ENCODE peak calls at places on chromosomes 13 and 19, in eight cellular contexts. K is A549, O is psoas muscle, P is fibroblast of the aortic adventitia, L is colonic mucosa, M is IMR-90, H is PC-3, N is fibroblast of mammary gland. J is an unnamed sample.

GRCh38 chr19:54461201-54462071 is 2.1 kb downstream of the LENG9 start:
- DNase-seq in O (peak), K (no peak), H (no peak), N (no peak), M (peak), L (peak), P (no peak), J (no peak)

GRCh38 chr19:53311044-53311443 is 22.5 kb upstream of the ZNF845 start:
- DNase-seq in K (no peak), M (no peak), H (no peak), O (no peak), L (no peak), P (no peak), N (no peak), J (no peak)

GRCh38 chr13:35984776-35985453 is 146.3 kb downstream of the DCLK1 start:
- DNase-seq in O (no peak), L (no peak), K (no peak), N (no peak), P (no peak), M (no peak), H (no peak), J (no peak)

GRCh38 chr19:2603320-2603719 is 99.2 kb downstream of the GNG7 start:
- DNase-seq in P (peak), O (peak), M (no peak), H (no peak), L (no peak), K (no peak), N (peak), J (peak)

GRCh38 chr13:71320452-71320851 is 546.6 kb downstream of the DACH1 start:
- DNase-seq in L (peak), K (peak), O (no peak), P (no peak), M (peak), H (peak), N (peak), J (peak)

GRCh38 chr19:52345162-52345561 is 9.1 kb downstream of the ZNF610 start:
- DNase-seq in N (no peak), P (no peak), K (no peak), M (no peak), L (no peak), H (no peak), O (no peak), J (no peak)

GRCh38 chr19:41367848-41368301 is 3.9 kb upstream of the B9D2 start:
- DNase-seq in L (no peak), M (peak), K (peak), P (peak), O (no peak), N (peak), H (peak), J (peak)

GRCh38 chr19:54107876-54108490 is 5.3 kb downstream of the NDUFA3 start:
- DNase-seq in N (no peak), L (no peak), K (no peak), P (no peak), O (no peak), H (no peak), M (no peak), J (no peak)

GRCh38 chr13:51154029-51154555 is 43.0 kb upstream of the C13orf42 start:
- DNase-seq in O (no peak), H (no peak), K (no peak), N (peak), L (no peak), P (peak), M (peak), J (peak)

GRCh38 chr19:42074513-42075363 is 1.2 kb upstream of the ZNF574 start:
- DNase-seq in L (peak), P (no peak), M (no peak), H (no peak), N (peak), O (no peak), K (peak), J (no peak)

GRCh38 chr13:70729369-70729768 is 621.1 kb upstream of the KLHL1 start:
- DNase-seq in H (no peak), L (no peak), P (no peak), O (no peak), M (no peak), K (no peak), N (no peak), J (no peak)

GRCh38 chr13:68232351-68233130 is 1002.4 kb upstream of the PCDH9 start:
- DNase-seq in K (no peak), P (no peak), M (no peak), N (no peak), L (no peak), O (no peak), H (no peak), J (peak)

GRCh38 chr19:48961673-48962028 is 3.5 kb upstream of the FTL start:
- DNase-seq in M (no peak), H (no peak), O (no peak), L (no peak), P (no peak), N (no peak), K (no peak), J (no peak)

GRCh38 chr13:95509521-95510315 is 42.8 kb upstream of the CLDN10 start:
- DNase-seq in L (no peak), M (peak), P (peak), H (peak), K (no peak), N (peak), O (no peak), J (peak)

GRCh38 chr19:39843919-39844793 is 2.0 kb downstream of the FBL start:
- DNase-seq in K (peak), L (no peak), M (peak), O (no peak), P (peak), H (peak), N (peak), J (peak)

GRCh38 chr13:34462843-34463242 is 479.2 kb upstream of the NBEA start:
- DNase-seq in P (peak), H (peak), L (no peak), N (peak), O (no peak), M (peak), K (peak), J (peak)

GRCh38 chr19:50178859-50179537 is 15.9 kb upstream of the IZUMO2 start:
- DNase-seq in N (peak), K (no peak), H (peak), O (no peak), L (no peak), P (no peak), M (no peak), J (no peak)

GRCh38 chr19:5397804-5398692 is 57.2 kb upstream of the ZNRF4 start:
- DNase-seq in O (no peak), M (no peak), N (no peak), H (peak), K (peak), P (no peak), L (no peak), J (no peak)

GRCh38 chr13:89465366-89465765 is 1794.2 kb downstream of the SLITRK5 start:
- DNase-seq in N (peak), L (no peak), P (no peak), K (no peak), O (no peak), M (no peak), H (no peak), J (peak)

GRCh38 chr13:108086678-108087077 is 128.7 kb downstream of the LIG4 start:
- DNase-seq in N (no peak), H (peak), P (no peak), L (no peak), M (peak), K (peak), O (no peak), J (peak)

GRCh38 chr19:41295506-41295905 is 14.5 kb upstream of the CCDC97 start:
- DNase-seq in O (no peak), M (no peak), L (no peak), P (no peak), H (no peak), N (no peak), K (no peak), J (no peak)

GRCh38 chr19:31548941-31549340 is 199.7 kb upstream of the TSHZ3 start:
- DNase-seq in K (peak), O (no peak), P (peak), H (no peak), M (peak), L (no peak), N (peak), J (peak)

GRCh38 chr19:13600802-13601201 is 94.5 kb upstream of the CACNA1A start:
- DNase-seq in M (no peak), H (no peak), K (no peak), O (no peak), N (no peak), P (no peak), L (no peak), J (no peak)
- H3K4me3 ChIP-seq in M (no peak), H (no peak), K (no peak), O (no peak), N (no peak), P (no peak), L (no peak), J (no peak)

DNA sequence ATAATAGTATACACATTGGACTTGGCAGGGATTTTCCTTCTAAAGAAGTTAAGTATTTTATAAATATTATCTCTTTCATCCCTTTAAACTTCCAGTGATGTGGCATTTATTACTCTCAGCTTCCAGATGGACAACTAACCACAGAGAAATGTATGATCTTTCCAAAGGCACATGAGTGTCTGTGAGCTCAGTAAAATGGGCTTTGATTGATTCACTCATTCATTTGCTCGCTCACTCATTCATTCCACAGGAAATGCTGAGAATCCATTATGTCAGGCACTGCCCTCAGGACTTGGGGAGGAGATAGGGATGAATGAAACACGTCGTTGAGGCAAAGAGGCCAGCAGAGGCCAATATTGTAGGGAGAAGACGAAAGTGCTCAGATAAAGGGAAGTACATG is 359.4 kb downstream of the EFNB2 start:
- DNase-seq in L (no peak), N (peak), O (no peak), M (peak), P (no peak), K (no peak), H (no peak), J (peak)
- TF ChIP-seq CTCF in L (no peak), N (no peak), O (no peak), M (no peak), P (no peak), K (no peak), H (no peak), J (no peak)

GRCh38 chr13:24360106-24360505 is 50.7 kb downstream of the C1QTNF9 start:
- DNase-seq in L (no peak), M (no peak), K (no peak), N (no peak), H (no peak), O (no peak), P (no peak), J (no peak)

GRCh38 chr13:24361138-24361537 is 51.8 kb downstream of the C1QTNF9 start:
- DNase-seq in K (no peak), L (peak), H (no peak), M (no peak), O (no peak), P (no peak), N (no peak), J (no peak)

GRCh38 chr13:24365191-24365590 is 55.8 kb downstream of the C1QTNF9 start:
- DNase-seq in M (no peak), L (no peak), P (no peak), O (no peak), H (no peak), K (no peak), N (no peak), J (no peak)

GRCh38 chr13:24362435-24362951 is 53.1 kb downstream of the C1QTNF9 start:
- DNase-seq in L (no peak), K (no peak), M (no peak), N (no peak), H (no peak), O (no peak), P (no peak), J (no peak)

DNA sequence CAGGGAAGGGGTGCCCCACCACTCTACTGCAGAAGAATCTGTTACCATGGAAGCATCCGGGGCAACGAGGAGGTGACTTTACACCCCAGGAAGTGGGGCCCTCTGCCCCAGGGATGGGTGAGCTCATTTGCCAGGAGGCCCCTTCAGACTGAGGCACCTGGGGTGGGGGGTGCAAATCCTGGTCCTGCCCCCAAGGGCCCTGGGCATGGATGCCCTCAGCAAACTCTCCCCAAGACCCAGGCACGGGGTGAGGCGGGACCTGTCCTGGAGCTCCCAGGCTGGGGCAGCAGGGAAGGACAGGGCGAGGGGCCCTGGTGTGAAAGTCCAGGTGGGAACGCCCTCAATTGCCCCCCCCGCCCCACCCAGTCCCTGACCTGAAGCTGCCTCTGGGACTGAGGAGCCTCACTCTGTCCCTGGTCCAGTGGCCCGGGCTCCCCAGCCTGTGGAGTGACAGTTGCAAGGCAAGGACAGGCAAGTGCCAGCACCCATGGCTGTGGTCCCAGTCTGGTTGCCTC is 52.5 kb downstream of the C1QTNF9 start:
- DNase-seq in K (no peak), O (no peak), P (no peak), M (no peak), H (no peak), L (no peak), N (no peak), J (no peak)
- H3K4me3 ChIP-seq in K (no peak), O (no peak), P (no peak), M (no peak), H (no peak), L (no peak), N (no peak), J (no peak)

GRCh38 chr19:33398361-33399060 is 25.0 kb downstream of the CEBPG start:
- DNase-seq in O (no peak), N (no peak), M (no peak), K (no peak), H (no peak), P (no peak), L (no peak), J (no peak)

GRCh38 chr19:33399081-33399744 is 25.7 kb downstream of the CEBPG start:
- DNase-seq in K (no peak), H (no peak), O (no peak), M (no peak), N (no peak), P (no peak), L (no peak), J (no peak)

GRCh38 chr19:33396701-33397535 is 23.4 kb downstream of the CEBPG start:
- DNase-seq in N (no peak), P (no peak), L (no peak), O (peak), K (no peak), M (no peak), H (no peak), J (peak)

GRCh38 chr19:33395561-33396550 is 22.3 kb downstream of the CEBPG start:
- DNase-seq in O (peak), M (peak), H (no peak), P (peak), K (no peak), L (no peak), N (peak), J (peak)

DNA sequence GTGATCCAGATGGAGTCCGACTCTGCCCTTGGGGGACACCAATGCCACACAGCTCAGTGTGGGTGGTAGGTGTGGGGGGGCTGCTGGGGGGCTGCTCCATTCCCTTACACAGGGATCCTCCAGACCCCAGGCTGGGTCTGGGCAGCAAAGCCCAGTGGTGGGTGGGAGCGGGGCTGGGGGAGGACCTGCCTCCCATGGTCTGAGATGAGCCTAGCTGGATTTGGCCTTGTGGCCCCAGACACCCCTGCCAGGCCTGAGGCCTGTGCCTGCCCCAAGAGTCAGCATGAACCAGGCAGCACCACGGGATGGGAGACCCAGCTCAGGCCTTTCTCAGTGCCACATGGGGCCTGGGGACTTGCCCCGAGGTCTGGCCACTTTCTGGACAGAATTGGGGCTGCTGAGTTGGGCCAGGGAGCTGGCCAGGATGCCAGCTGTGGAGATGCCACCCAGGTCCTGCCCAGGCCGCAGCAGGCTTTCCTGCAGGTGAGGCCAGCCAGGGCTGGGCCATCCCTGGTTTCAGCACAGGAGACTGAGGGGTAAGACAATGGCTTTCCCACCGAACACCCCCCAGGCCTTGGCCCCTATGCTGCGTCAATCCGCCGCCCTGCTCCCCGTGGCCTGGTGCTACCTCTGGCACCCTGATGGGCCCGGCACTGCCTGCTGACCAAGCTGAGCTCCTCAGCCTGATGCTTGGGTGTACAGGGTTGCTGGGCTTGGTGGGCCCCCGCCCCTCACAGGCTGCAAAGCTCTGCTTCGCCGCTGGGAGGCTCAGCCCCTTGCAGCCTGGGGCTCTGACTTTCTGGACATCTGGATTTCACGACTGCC is 24.2 kb downstream of the CEBPG start:
- DNase-seq in L (no peak), P (no peak), N (no peak), K (no peak), O (peak), M (no peak), H (no peak), J (no peak)
- TF ChIP-seq CTCF in L (no peak), P (peak), N (no peak), K (no peak), O (no peak), M (no peak), H (no peak), J (peak)

GRCh38 chr19:1064661-1065605 is 2.0 kb upstream of the ARHGAP45 start:
- DNase-seq in N (peak), H (peak), K (peak), P (peak), O (peak), L (peak), M (peak), J (peak)
- H3K4me3 ChIP-seq in N (no peak), H (no peak), K (no peak), P (no peak), O (no peak), L (peak), M (no peak), J (no peak)

DNA sequence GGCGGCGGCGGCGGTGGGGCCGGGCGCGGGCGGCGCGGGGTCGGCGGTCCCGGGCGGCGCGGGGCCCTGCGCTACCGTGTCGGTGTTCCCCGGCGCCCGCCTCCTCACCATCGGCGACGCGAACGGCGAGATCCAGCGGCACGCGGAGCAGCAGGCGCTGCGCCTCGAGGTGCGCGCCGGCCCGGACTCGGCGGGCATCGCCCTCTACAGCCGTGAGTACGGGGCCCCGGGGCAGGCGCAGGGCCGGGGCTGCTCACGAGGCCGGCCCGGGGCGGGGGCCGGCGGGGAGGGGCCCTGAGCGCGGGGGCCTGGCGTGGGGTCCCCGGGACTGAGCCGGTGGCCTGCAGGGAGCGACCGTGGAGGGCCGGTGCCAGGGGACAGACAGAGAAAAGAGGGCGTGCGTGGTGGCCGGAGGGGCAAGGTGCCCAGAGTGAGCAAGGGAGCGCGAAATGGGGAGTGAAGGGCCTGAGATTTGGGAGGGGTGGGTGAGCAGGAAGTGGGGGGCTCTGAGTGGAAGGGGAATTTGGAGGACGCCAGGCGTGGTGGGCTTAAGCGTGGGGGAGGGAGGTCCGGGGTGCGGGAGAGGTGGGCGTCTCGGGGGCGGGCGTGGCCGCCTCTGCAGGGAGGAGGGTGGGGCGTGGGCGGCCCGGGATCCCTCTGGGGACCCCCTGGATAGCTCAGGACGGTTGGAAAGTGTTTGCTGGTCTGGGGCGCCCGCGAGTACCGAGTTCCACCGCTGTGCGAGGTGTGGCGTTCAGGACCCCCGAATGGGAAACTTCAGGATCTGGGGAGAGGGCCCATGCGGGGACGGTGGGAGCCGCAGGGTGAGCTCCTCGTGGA is 578 bp downstream of the CARM1 start:
- DNase-seq in O (peak), N (no peak), L (peak), H (peak), K (no peak), M (no peak), P (no peak), J (no peak)
- TF ChIP-seq CTCF in O (no peak), N (peak), L (peak), H (no peak), K (no peak), M (no peak), P (peak), J (no peak)

DNA sequence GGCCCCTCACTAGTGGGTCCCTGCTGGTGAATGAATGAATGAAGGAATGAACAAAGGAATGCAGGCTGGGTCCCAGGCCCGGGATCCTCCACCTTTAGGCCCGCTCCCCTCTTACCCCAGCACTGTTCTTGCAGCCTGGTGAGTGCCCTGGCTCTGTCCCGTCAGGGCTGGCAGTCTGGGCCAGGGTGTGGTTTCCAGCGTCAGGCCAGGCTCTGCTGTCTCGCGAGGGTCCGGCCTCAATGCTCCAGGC is 317 bp downstream of the LYL1 start:
- DNase-seq in P (no peak), M (no peak), L (no peak), K (no peak), O (no peak), N (peak), H (no peak), J (no peak)
- H3K4me3 ChIP-seq in P (peak), M (no peak), L (peak), K (no peak), O (peak), N (peak), H (peak), J (peak)

DNA sequence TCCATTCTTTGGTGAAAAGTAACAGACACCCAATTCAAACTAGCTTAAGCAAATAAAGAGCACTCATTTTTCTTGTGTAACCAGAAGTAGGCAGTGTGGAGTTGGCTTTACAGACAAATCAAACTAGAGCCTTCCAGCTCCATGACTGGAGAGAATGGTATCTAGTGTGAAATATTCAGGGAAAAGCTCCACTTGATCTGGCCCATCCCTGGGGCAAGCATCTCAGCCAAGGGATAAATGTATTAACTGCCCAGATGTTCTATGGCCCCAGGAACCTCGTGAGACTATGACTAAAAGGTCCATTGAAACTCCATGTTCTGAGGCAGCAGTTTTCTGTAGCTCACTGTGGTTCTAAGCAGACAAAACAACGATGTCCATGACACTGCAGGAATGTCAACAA is 49.9 kb downstream of the TBC1D4 start:
- DNase-seq in N (peak), L (no peak), H (no peak), P (peak), M (peak), O (no peak), K (peak), J (no peak)
- TF ChIP-seq CTCF in N (peak), L (no peak), H (peak), P (no peak), M (no peak), O (no peak), K (peak), J (peak)

J was measured in astrocyte of the spinal cord.